ENCODE peak calls at places on chromosomes 11 and 22, in nine cellular contexts. R, I, A, N, K, U, G, Y and T are unnamed samples.

GRCh38 chr22:33922268-33922667 is 2.0 kb upstream of the LARGE1 start:
- DNase-seq in K (no peak), A (peak), Y (peak), I (no peak), N (no peak), G (no peak), U (peak), R (peak), T (peak)

GRCh38 chr11:98029832-98030231 is 990.9 kb upstream of the CNTN5 start:
- DNase-seq in Y (no peak), I (no peak), U (no peak), N (no peak), G (no peak), K (no peak), R (no peak), A (no peak), T (no peak)

GRCh38 chr11:122933434-122933833 is 48.2 kb downstream of the BSX start:
- DNase-seq in U (no peak), R (no peak), K (no peak), I (no peak), N (no peak), G (no peak), Y (no peak), A (no peak), T (no peak)

GRCh38 chr22:42794551-42795510 is 62.2 kb downstream of the ARFGAP3 start:
- DNase-seq in K (no peak), G (no peak), U (no peak), Y (peak), I (no peak), R (no peak), A (no peak), N (no peak), T (no peak)

GRCh38 chr22:30474683-30475424 is 3.0 kb upstream of the SEC14L3 start:
- DNase-seq in I (peak), N (no peak), K (no peak), A (peak), Y (no peak), U (no peak), G (no peak), R (no peak), T (no peak)

GRCh38 chr22:43013355-43014061 is 1.4 kb downstream of the PACSIN2 start:
- DNase-seq in A (no peak), I (no peak), K (no peak), Y (peak), N (no peak), R (no peak), U (no peak), G (no peak), T (no peak)

GRCh38 chr11:68165601-68166000 is 44.4 kb upstream of the CHKA start:
- DNase-seq in N (no peak), U (no peak), I (no peak), K (no peak), A (no peak), G (no peak), R (no peak), Y (no peak), T (no peak)

GRCh38 chr22:47622541-47622940 is 860.1 kb downstream of the TBC1D22A start:
- DNase-seq in I (no peak), K (no peak), A (no peak), U (no peak), N (no peak), Y (no peak), G (no peak), R (no peak), T (no peak)

GRCh38 chr11:10858505-10859360 is 880 bp upstream of the ZBED5 start:
- DNase-seq in I (peak), A (peak), Y (peak), U (peak), N (no peak), G (no peak), K (peak), R (no peak), T (peak)